ENCODE peak calls at places on chromosome X, in six cellular contexts. U is amygdala; Q is ureter; A is CD4-positive, alpha-beta T cell; Z is breast epithelium; Y is transverse colon. M is an unnamed sample.

GRCh38 chrX:139559383-139560042 is 29.0 kb downstream of the F9 start:
- DNase-seq in U (no peak), A (no peak), Y (peak), Z (no peak), Q (peak), M (no peak)

GRCh38 chrX:18758166-18758932 is 50.9 kb downstream of the PPEF1 start:
- DNase-seq in Y (no peak), Q (no peak), Z (no peak), U (no peak), A (no peak), M (no peak)

GRCh38 chrX:43860646-43861370 is 21.4 kb downstream of the MAOB start:
- DNase-seq in Q (no peak), A (no peak), Y (no peak), Z (peak), U (no peak), M (no peak)

GRCh38 chrX:121010218-121010617 is 24.7 kb upstream of the CT47A1 start:
- DNase-seq in Y (no peak), U (no peak), Z (no peak), Q (no peak), A (no peak), M (no peak)

GRCh38 chrX:34638116-34638515 is 19.0 kb downstream of the TMEM47 start:
- DNase-seq in A (no peak), Q (no peak), U (no peak), Y (no peak), Z (no peak), M (no peak)

GRCh38 chrX:86604620-86605019 is 456.4 kb downstream of the DACH2 start:
- DNase-seq in Q (no peak), A (no peak), Y (no peak), U (no peak), Z (no peak), M (no peak)

GRCh38 chrX:71870337-71871098 is 40.1 kb upstream of the NHSL2 start:
- DNase-seq in Z (no peak), Y (no peak), U (no peak), A (no peak), Q (no peak), M (no peak)

GRCh38 chrX:153306527-153307115 is 14.9 kb downstream of the PNMA6F start:
- DNase-seq in Q (no peak), U (no peak), Y (no peak), Z (no peak), A (no peak), M (no peak)

GRCh38 chrX:103537871-103538387 is 18.6 kb upstream of the RAB40A start:
- DNase-seq in Y (no peak), U (no peak), Q (no peak), Z (no peak), A (no peak), M (no peak)

GRCh38 chrX:68332156-68332823 is 101.0 kb downstream of the OPHN1 start:
- DNase-seq in Y (no peak), Z (no peak), A (no peak), U (no peak), Q (no peak), M (no peak)

GRCh38 chrX:37998586-37999267 is 7.6 kb upstream of the SYTL5 start:
- DNase-seq in Z (no peak), U (no peak), Y (no peak), A (no peak), Q (no peak), M (no peak)

GRCh38 chrX:153934473-153935325 is at the start of gene NAA10:
- DNase-seq in A (peak), Q (no peak), Y (peak), Z (peak), U (peak), M (no peak)

GRCh38 chrX:51954592-51954991 is 61.2 kb downstream of the MAGED1 start:
- DNase-seq in Q (no peak), A (no peak), Y (no peak), U (no peak), Z (no peak), M (no peak)

GRCh38 chrX:43974076-43974475 is 886 bp upstream of the NDP start:
- DNase-seq in U (no peak), Z (no peak), Q (no peak), Y (no peak), A (no peak), M (no peak)

GRCh38 chrX:40908857-40909475 is 173.6 kb upstream of the MED14 start:
- DNase-seq in Z (no peak), A (no peak), Y (no peak), U (no peak), Q (no peak), M (no peak)

GRCh38 chrX:78800114-78800513 is 52.6 kb downstream of the LPAR4 start:
- DNase-seq in Y (no peak), A (no peak), Q (no peak), Z (no peak), U (no peak), M (no peak)

GRCh38 chrX:5829469-5829868 is 399.2 kb downstream of the NLGN4X start:
- DNase-seq in Z (no peak), Q (no peak), A (no peak), U (no peak), Y (no peak), M (no peak)

GRCh38 chrX:152313529-152314302 is 137.4 kb downstream of the GABRA3 start:
- DNase-seq in Z (no peak), U (no peak), A (no peak), Y (no peak), Q (no peak), M (no peak)

GRCh38 chrX:133897593-133898163 is 87.7 kb downstream of the GPC3 start:
- DNase-seq in U (no peak), Y (no peak), A (no peak), Q (no peak), Z (no peak), M (no peak)

GRCh38 chrX:51332188-51332942 is at the start of gene NUDT10:
- DNase-seq in A (peak), U (peak), Q (peak), Z (no peak), Y (peak), M (no peak)

GRCh38 chrX:150408561-150408960 is 45.4 kb downstream of the MAMLD1 start:
- DNase-seq in A (no peak), Z (no peak), U (no peak), Q (no peak), Y (no peak), M (no peak)

GRCh38 chrX:27008486-27008885 is 454.7 kb downstream of the PPP4R3C start:
- DNase-seq in A (no peak), Q (no peak), U (no peak), Y (no peak), Z (no peak), M (no peak)

GRCh38 chrX:47063179-47063578 is 15.1 kb upstream of the RGN start:
- DNase-seq in Q (no peak), U (no peak), A (no peak), Y (no peak), Z (no peak), M (no peak)

M was measured in ascending aorta.